ENCODE peak calls at places on chromosome X, in four cellular contexts. One of them, this sample, is unnamed.

GRCh38 chrX:73214366-73215094 is at the start of gene NAP1L2:
- DNase-seq in IMR-90: no peak
- DNase-seq in HepG2: no peak
- DNase-seq in K562: no peak
- DNase-seq in this sample: peak

GRCh38 chrX:129761596-129761995 is 18.2 kb upstream of the SASH3 start:
- DNase-seq in IMR-90: no peak
- DNase-seq in HepG2: no peak
- DNase-seq in K562: no peak
- DNase-seq in this sample: no peak

GRCh38 chrX:153305941-153306464 is 15.6 kb downstream of the PNMA6F start:
- DNase-seq in IMR-90: no peak
- DNase-seq in HepG2: no peak
- DNase-seq in K562: no peak
- DNase-seq in this sample: no peak

GRCh38 chrX:31551913-31552312 is 480.1 kb upstream of the FTHL17 start:
- DNase-seq in IMR-90: peak
- DNase-seq in HepG2: no peak
- DNase-seq in K562: no peak
- DNase-seq in this sample: no peak

GRCh38 chrX:9023293-9023692 is 10.6 kb downstream of the FAM9B start:
- DNase-seq in IMR-90: no peak
- DNase-seq in HepG2: no peak
- DNase-seq in K562: no peak
- DNase-seq in this sample: no peak

GRCh38 chrX:21645437-21646220 is 12.5 kb downstream of the KLHL34 start:
- DNase-seq in IMR-90: no peak
- DNase-seq in HepG2: no peak
- DNase-seq in K562: no peak
- DNase-seq in this sample: no peak

GRCh38 chrX:65723706-65724105 is 56.3 kb downstream of the MSN start:
- DNase-seq in IMR-90: peak
- DNase-seq in HepG2: no peak
- DNase-seq in K562: no peak
- DNase-seq in this sample: no peak

GRCh38 chrX:43386872-43387271 is 269.2 kb upstream of the MAOA start:
- DNase-seq in IMR-90: no peak
- DNase-seq in HepG2: no peak
- DNase-seq in K562: no peak
- DNase-seq in this sample: no peak

GRCh38 chrX:155751131-155751530 is 130.0 kb upstream of the VAMP7 start:
- DNase-seq in IMR-90: no peak
- DNase-seq in HepG2: no peak
- DNase-seq in K562: no peak
- DNase-seq in this sample: no peak

GRCh38 chrX:155744534-155744933 is 131.8 kb upstream of the TMLHE start:
- DNase-seq in IMR-90: no peak
- DNase-seq in HepG2: no peak
- DNase-seq in K562: no peak
- DNase-seq in this sample: no peak

GRCh38 chrX:155745792-155746191 is 133.0 kb upstream of the TMLHE start:
- DNase-seq in IMR-90: peak
- DNase-seq in HepG2: peak
- DNase-seq in K562: peak
- DNase-seq in this sample: peak

DNA sequence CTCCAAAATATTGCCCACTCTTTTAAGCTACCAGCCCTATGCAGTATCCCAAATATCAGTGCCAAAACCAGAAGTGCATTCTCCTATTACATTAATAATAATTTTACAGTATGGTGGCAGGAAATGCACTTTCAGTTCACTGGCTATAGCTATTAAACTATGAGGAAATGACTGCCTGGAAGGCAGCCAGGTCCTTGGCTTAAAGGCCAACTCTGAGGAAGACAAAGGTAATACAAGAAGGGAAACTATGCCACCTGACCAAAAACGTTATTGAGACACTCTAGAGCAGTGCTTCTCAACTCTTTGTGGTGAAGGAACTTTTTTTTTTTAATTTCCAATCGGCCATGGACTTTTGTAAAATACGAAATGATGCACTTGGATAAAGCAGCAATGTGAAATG is 133.6 kb upstream of the VAMP7 start:
- DNase-seq in IMR-90: no peak
- DNase-seq in HepG2: no peak
- DNase-seq in K562: peak
- DNase-seq in this sample: no peak
- TF ChIP-seq MAZ in IMR-90: no peak
- TF ChIP-seq MAZ in HepG2: no peak
- TF ChIP-seq MAZ in K562: no peak
- TF ChIP-seq MAZ in this sample: no peak

GRCh38 chrX:53440631-53441517 is 6.7 kb upstream of the HSD17B10 start:
- DNase-seq in IMR-90: peak
- DNase-seq in HepG2: peak
- DNase-seq in K562: no peak
- DNase-seq in this sample: peak
- TF ChIP-seq MAZ in IMR-90: no peak
- TF ChIP-seq MAZ in HepG2: no peak
- TF ChIP-seq MAZ in K562: no peak
- TF ChIP-seq MAZ in this sample: no peak

DNA sequence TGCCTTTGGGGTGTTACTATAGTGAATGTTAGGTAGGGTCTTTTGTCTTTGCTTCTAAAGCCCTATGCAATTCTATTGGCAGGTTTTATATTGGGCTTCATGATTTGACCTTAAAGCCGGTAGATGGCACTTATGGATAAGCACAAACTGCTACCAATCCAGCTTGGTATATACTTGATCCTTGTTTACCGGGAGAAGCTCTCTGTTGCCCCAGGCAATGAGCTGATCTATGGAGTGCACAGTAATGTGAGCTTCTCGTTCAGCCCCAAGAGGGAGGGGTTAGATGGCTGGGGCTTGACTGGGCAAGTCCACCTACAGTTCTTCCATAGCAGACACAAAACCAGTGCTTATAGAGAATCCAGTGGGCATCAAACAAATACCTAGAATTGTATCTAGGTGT is 287.2 kb upstream of the CT83 start:
- DNase-seq in IMR-90: no peak
- DNase-seq in HepG2: no peak
- DNase-seq in K562: no peak
- DNase-seq in this sample: no peak
- TF ChIP-seq MAZ in IMR-90: no peak
- TF ChIP-seq MAZ in HepG2: no peak
- TF ChIP-seq MAZ in K562: no peak
- TF ChIP-seq MAZ in this sample: no peak

GRCh38 chrX:24846551-24847170 is 152.9 kb downstream of the POLA1 start:
- DNase-seq in IMR-90: peak
- DNase-seq in HepG2: no peak
- DNase-seq in K562: no peak
- DNase-seq in this sample: no peak
- TF ChIP-seq MAZ in IMR-90: no peak
- TF ChIP-seq MAZ in HepG2: no peak
- TF ChIP-seq MAZ in K562: no peak
- TF ChIP-seq MAZ in this sample: no peak

GRCh38 chrX:108000751-108001150 is 18.6 kb upstream of the TEX13B start:
- DNase-seq in IMR-90: no peak
- DNase-seq in HepG2: no peak
- DNase-seq in K562: no peak
- DNase-seq in this sample: no peak
- TF ChIP-seq MAZ in IMR-90: no peak
- TF ChIP-seq MAZ in HepG2: no peak
- TF ChIP-seq MAZ in K562: no peak
- TF ChIP-seq MAZ in this sample: no peak

GRCh38 chrX:39772057-39772832 is 325.5 kb downstream of the BCOR start:
- DNase-seq in IMR-90: peak
- DNase-seq in HepG2: peak
- DNase-seq in K562: peak
- DNase-seq in this sample: no peak
- TF ChIP-seq MAZ in IMR-90: no peak
- TF ChIP-seq MAZ in HepG2: no peak
- TF ChIP-seq MAZ in K562: no peak
- TF ChIP-seq MAZ in this sample: no peak

DNA sequence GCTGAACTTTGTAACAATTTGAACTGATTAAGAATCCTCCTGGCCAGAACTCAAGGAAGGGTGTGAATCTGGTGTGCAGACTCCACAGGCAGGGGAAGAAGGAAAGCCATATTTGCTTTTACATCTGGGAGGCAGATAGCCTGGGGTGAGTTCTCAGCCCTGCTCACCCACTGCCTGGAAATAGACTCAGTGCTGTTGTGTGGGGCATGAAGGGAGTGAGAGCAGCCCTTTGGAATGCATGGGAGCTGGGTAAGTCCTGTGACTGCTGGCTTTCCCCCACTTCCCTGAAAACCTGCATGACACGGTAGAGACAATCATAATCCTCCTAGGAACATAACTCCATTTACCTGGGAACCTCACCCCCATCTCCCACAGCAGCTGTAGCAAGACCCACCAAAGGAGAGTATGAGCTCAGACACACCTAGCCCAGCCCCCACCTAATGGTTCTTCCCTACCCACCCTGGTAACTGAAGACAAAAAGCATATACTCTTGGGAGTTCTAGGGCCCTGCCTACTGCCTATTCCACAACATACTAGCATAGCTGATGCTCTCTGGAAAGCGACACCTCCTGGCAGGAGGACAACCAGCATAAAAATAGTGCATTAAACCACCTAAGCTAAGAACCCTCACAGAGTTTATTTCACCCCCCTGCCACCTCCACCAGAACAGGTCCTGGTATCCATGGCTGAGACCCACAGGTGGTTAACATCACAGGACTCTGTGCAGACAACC is 59.3 kb upstream of the UBQLN2 start:
- DNase-seq in IMR-90: no peak
- DNase-seq in HepG2: no peak
- DNase-seq in K562: no peak
- DNase-seq in this sample: peak
- TF ChIP-seq MAZ in IMR-90: no peak
- TF ChIP-seq MAZ in HepG2: no peak
- TF ChIP-seq MAZ in K562: no peak
- TF ChIP-seq MAZ in this sample: no peak

GRCh38 chrX:24759786-24760185 is 66.1 kb downstream of the POLA1 start:
- DNase-seq in IMR-90: no peak
- DNase-seq in HepG2: no peak
- DNase-seq in K562: no peak
- DNase-seq in this sample: no peak

GRCh38 chrX:24763989-24764388 is 70.3 kb downstream of the POLA1 start:
- DNase-seq in IMR-90: no peak
- DNase-seq in HepG2: no peak
- DNase-seq in K562: no peak
- DNase-seq in this sample: no peak

GRCh38 chrX:24760601-24761000 is 66.9 kb downstream of the POLA1 start:
- DNase-seq in IMR-90: peak
- DNase-seq in HepG2: no peak
- DNase-seq in K562: no peak
- DNase-seq in this sample: no peak

DNA sequence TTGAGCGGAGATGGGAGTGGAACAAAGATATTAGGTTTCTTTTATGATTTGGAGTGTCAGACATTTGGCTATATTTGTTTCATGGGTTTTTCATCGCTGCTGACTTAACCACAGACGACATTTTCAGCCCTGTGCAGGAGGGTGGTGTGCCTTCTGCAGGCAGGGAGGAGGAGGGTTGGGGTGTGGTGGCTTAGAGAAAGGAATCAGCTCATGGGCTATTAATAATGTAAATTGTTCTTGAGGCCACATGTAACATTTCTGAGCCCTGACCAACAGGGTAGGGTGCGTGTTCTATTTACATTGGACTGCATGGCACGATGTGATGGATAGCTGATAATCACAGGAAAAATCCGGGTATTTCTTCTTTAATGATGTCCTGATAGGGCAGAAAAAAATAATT is 67.6 kb downstream of the POLA1 start:
- DNase-seq in IMR-90: no peak
- DNase-seq in HepG2: no peak
- DNase-seq in K562: no peak
- DNase-seq in this sample: no peak
- TF ChIP-seq MAZ in IMR-90: no peak
- TF ChIP-seq MAZ in HepG2: no peak
- TF ChIP-seq MAZ in K562: no peak
- TF ChIP-seq MAZ in this sample: no peak

This sample was measured in A549.